ENCODE peak calls at places on chromosomes 3 and 15, in six cellular contexts. V is AG10803, I is colonic mucosa, P is RWPE1, Z is uterus, G is Peyer's patch. L is an unnamed sample.
A peak's percentile ranks its signal among the peaks of the same experiment; 100 is the strongest.

GRCh38 chr3:87088366-87088983 is 97.5 kb upstream of the VGLL3 start:
- DNase-seq in V (peak; percentile 9), I (no peak), P (no peak), Z (peak; percentile 35), G (no peak), L (peak; percentile 38)

GRCh38 chr3:148453764-148454163 is 243.9 kb upstream of the AGTR1 start:
- DNase-seq in V (no peak), I (no peak), P (no peak), Z (no peak), G (no peak), L (no peak)

GRCh38 chr15:96330064-96330449 is 443 bp upstream of the NR2F2 start:
- DNase-seq in V (peak; percentile 85), I (peak; percentile 69), P (peak; percentile 64), Z (no peak), G (no peak), L (peak; percentile 87)

GRCh38 chr3:190036631-190037030 is 84.1 kb downstream of the P3H2 start:
- DNase-seq in V (no peak), I (no peak), P (no peak), Z (no peak), G (no peak), L (peak; percentile 86)

GRCh38 chr3:138468451-138468850 is 34.0 kb downstream of the ESYT3 start:
- DNase-seq in V (no peak), I (no peak), P (no peak), Z (no peak), G (no peak), L (no peak)

GRCh38 chr15:76335851-76336253 is 721 bp upstream of the ISL2 start:
- DNase-seq in V (no peak), I (no peak), P (peak; percentile 48), Z (no peak), G (no peak), L (no peak)

GRCh38 chr3:147412917-147413711 is 3.9 kb downstream of the ZIC1 start:
- DNase-seq in V (no peak), I (no peak), P (no peak), Z (no peak), G (no peak), L (no peak)

GRCh38 chr3:39980781-39981180 is 171.4 kb downstream of the MYRIP start:
- DNase-seq in V (no peak), I (no peak), P (no peak), Z (no peak), G (no peak), L (no peak)

GRCh38 chr3:148584438-148584837 is 113.3 kb upstream of the AGTR1 start:
- DNase-seq in V (no peak), I (no peak), P (no peak), Z (no peak), G (no peak), L (no peak)

GRCh38 chr15:43525131-43525530 is 7.7 kb downstream of the MAP1A start:
- DNase-seq in V (no peak), I (no peak), P (no peak), Z (no peak), G (no peak), L (no peak)

GRCh38 chr3:193789455-193789854 is 196.4 kb downstream of the OPA1 start:
- DNase-seq in V (no peak), I (no peak), P (no peak), Z (no peak), G (no peak), L (no peak)

GRCh38 chr3:56494679-56495322 is 26.5 kb upstream of the ERC2 start:
- DNase-seq in V (peak; percentile 79), I (peak; percentile 84), P (peak; percentile 84), Z (peak; percentile 55), G (peak; percentile 54), L (peak; percentile 88)

GRCh38 chr3:13655074-13655913 is 106.4 kb downstream of the FBLN2 start:
- DNase-seq in V (peak; percentile 40), I (no peak), P (peak; percentile 52), Z (no peak), G (no peak), L (peak; percentile 54)

GRCh38 chr15:80072285-80072684 is 12.8 kb downstream of the ZFAND6 start:
- DNase-seq in V (peak; percentile 87), I (peak; percentile 57), P (peak; percentile 76), Z (no peak), G (no peak), L (peak; percentile 94)

GRCh38 chr3:181327349-181327748 is 337.8 kb upstream of the DNAJC19 start:
- DNase-seq in V (no peak), I (no peak), P (no peak), Z (no peak), G (no peak), L (no peak)

GRCh38 chr15:95341686-95342085 is 988.8 kb upstream of the NR2F2 start:
- DNase-seq in V (no peak), I (no peak), P (no peak), Z (no peak), G (no peak), L (no peak)

GRCh38 chr15:32866486-32867312 is 148.9 kb downstream of the GREM1 start:
- DNase-seq in V (peak; percentile 63), I (no peak), P (no peak), Z (no peak), G (no peak), L (no peak)

GRCh38 chr15:80204231-80204630 is 47.8 kb downstream of the CTXND1 start:
- DNase-seq in V (no peak), I (peak; percentile 5), P (no peak), Z (no peak), G (no peak), L (no peak)

GRCh38 chr3:101780661-101781060 is 1.6 kb downstream of the NXPE3 start:
- DNase-seq in V (peak; percentile 85), I (no peak), P (peak; percentile 50), Z (no peak), G (no peak), L (peak; percentile 84)

DNA sequence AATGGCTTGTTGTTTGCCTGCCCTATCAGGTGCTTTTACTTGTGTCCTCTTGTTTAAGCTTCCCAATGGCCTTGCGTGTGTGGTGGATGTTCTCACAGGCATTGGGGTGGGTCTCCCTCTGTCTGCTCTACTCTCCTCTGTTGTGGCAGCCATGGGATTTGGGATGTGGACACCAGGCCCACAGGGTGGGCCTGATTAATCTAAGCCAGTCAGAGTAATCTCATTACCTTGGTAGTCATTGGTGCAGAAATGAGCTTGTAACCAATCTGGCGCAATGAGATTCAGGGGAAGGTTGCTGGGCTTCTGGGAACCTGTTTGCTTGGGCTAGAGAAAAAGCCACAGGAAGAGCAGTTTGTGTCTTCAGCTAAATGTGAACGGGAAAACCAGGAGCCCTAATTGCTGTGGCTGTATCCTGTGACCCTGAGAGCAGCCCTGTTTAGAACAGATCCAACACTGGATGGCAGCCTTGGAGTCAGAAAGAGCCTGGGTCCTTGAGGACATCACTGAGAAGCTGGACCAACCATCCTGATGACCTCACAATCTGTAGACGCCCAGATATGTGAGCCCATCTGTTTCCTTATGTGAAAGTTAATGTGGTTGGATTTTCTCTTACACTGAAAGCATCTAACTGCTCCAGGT is 157.3 kb upstream of the UBE2E1 start:
- DNase-seq in V (peak; percentile 47), I (no peak), P (no peak), Z (no peak), G (no peak), L (peak; percentile 49)
- TF ChIP-seq CTCF in V (peak; percentile 23), I (no peak), P (no peak), Z (no peak), G (no peak), L (no peak)

GRCh38 chr15:61892140-61892539 is 168.1 kb downstream of the VPS13C start:
- DNase-seq in V (no peak), I (no peak), P (no peak), Z (no peak), G (no peak), L (no peak)
- TF ChIP-seq CTCF in V (no peak), I (no peak), P (no peak), Z (no peak), G (no peak), L (no peak)

GRCh38 chr15:33934896-33935295 is 33.4 kb upstream of the CHRM5 start:
- DNase-seq in V (peak; percentile 62), I (no peak), P (no peak), Z (no peak), G (no peak), L (no peak)
- TF ChIP-seq CTCF in V (no peak), I (no peak), P (no peak), Z (no peak), G (no peak), L (no peak)

GRCh38 chr3:121749276-121750086 is at the start of gene GOLGB1:
- DNase-seq in V (peak; percentile 100), I (peak; percentile 97), P (peak; percentile 99), Z (peak; percentile 89), G (peak; percentile 95), L (peak; percentile 99)
- TF ChIP-seq CTCF in V (no peak), I (no peak), P (no peak), Z (peak; percentile 26), G (peak; percentile 27), L (no peak)

DNA sequence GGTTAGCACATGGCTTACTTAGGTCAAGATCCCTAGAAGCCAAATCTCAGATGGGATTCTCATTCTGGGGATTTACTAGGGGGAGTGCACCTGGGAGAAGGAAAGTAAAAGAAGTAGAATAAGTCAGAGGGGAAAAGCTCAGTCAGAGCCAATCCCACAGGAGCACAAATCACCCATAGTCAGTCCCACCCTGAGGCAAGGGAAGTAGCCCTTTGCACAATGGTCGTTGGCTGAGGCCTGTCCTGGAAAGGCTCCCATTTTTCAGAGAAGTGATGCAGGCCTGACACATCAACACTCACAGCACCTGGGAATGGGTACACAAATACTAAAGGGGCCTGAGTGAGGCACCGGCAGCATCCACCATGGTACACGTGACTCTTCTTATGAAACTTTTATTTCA is 39.8 kb downstream of the SST start:
- DNase-seq in V (peak; percentile 28), I (no peak), P (peak; percentile 40), Z (no peak), G (no peak), L (no peak)
- TF ChIP-seq CTCF in V (no peak), I (no peak), P (no peak), Z (no peak), G (no peak), L (no peak)

DNA sequence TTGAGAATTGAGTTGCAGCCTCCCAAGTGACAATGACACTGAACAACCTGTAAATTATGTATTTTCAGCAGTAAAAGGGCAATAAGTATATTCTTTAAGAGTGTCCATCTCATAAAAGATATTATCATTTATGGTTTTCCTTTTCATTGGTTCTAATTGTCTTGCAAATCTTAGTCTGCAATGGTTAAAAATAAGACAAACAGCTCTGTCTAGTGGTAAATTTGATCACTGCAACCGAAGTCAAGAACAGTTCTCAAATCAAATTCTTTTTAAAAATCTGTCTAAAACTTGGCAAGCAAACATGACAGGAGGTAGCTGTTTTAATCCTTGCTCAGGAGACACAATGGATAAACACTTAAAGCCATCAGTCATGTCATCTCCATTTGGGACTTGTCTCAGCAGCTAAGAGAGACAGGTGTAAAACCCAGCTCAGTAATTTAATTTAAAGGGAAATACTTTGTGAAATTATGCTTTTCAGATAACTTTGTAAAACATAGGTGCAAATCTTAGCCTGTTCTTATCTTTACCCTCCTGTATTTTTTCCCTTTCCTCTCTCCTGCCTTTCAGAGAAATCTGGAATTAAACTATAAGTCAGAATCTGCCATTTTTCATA is 150.3 kb upstream of the ARHGEF26 start:
- DNase-seq in V (peak; percentile 25), I (no peak), P (peak; percentile 30), Z (no peak), G (no peak), L (peak; percentile 42)
- TF ChIP-seq CTCF in V (peak; percentile 65), I (no peak), P (peak; percentile 74), Z (no peak), G (peak; percentile 25), L (peak; percentile 53)